ENCODE peak calls at places on chromosomes 2 and 18, in five cellular contexts. R is HepG2, T is IMR-90, C is sigmoid colon, X is thyroid gland. B is an unnamed sample.

GRCh38 chr2:201130524-201131186 is 14.7 kb downstream of the CFLAR start:
- DNase-seq in R (no peak), T (peak; percentile 91), C (no peak), X (no peak), B (no peak)

GRCh38 chr18:69980509-69980908 is 32.8 kb upstream of the CD226 start:
- DNase-seq in R (no peak), T (no peak), C (no peak), X (no peak), B (no peak)

GRCh38 chr2:230714122-230714453 is 1.4 kb downstream of the CAB39 start:
- DNase-seq in R (peak; percentile 72), T (peak; percentile 84), C (no peak), X (no peak), B (peak; percentile 22)

GRCh38 chr2:16250886-16251285 is 310.5 kb downstream of the MYCN start:
- DNase-seq in R (no peak), T (no peak), C (no peak), X (no peak), B (no peak)

GRCh38 chr2:101736233-101736632 is 38.7 kb downstream of the MAP4K4 start:
- DNase-seq in R (no peak), T (no peak), C (no peak), X (no peak), B (no peak)

GRCh38 chr2:68806511-68807109 is 64.6 kb downstream of the BMP10 start:
- DNase-seq in R (no peak), T (peak; percentile 82), C (no peak), X (no peak), B (no peak)

GRCh38 chr2:14884651-14885050 is 252.1 kb downstream of the LRATD1 start:
- DNase-seq in R (no peak), T (no peak), C (no peak), X (no peak), B (no peak)

GRCh38 chr2:235055891-235056516 is 104.2 kb downstream of the SH3BP4 start:
- DNase-seq in R (peak; percentile 78), T (no peak), C (no peak), X (peak; percentile 36), B (peak; percentile 65)

GRCh38 chr2:219724628-219725027 is 97.2 kb downstream of the SLC4A3 start:
- DNase-seq in R (peak; percentile 35), T (peak; percentile 73), C (no peak), X (no peak), B (no peak)

GRCh38 chr18:48889115-48889941 is 61.4 kb downstream of the SMAD7 start:
- DNase-seq in R (no peak), T (no peak), C (peak; percentile 69), X (peak; percentile 53), B (peak; percentile 73)

GRCh38 chr18:74289137-74289536 is 2.6 kb downstream of the CYB5A start:
- DNase-seq in R (no peak), T (peak; percentile 35), C (no peak), X (no peak), B (no peak)

GRCh38 chr18:59996370-59996966 is 96.7 kb downstream of the PMAIP1 start:
- DNase-seq in R (peak; percentile 15), T (peak; percentile 57), C (no peak), X (peak; percentile 56), B (peak; percentile 19)

GRCh38 chr18:35581555-35582309 is at the start of gene GALNT1:
- DNase-seq in R (no peak), T (peak; percentile 4), C (no peak), X (peak; percentile 17), B (peak; percentile 37)

GRCh38 chr2:101152195-101153076 is 1.3 kb upstream of the TBC1D8 start:
- DNase-seq in R (peak; percentile 85), T (peak; percentile 8), C (no peak), X (peak; percentile 44), B (peak; percentile 25)

GRCh38 chr2:46236006-46236875 is 61.0 kb upstream of the EPAS1 start:
- DNase-seq in R (no peak), T (no peak), C (no peak), X (no peak), B (no peak)

GRCh38 chr2:173402405-173402974 is 47.8 kb downstream of the CDCA7 start:
- DNase-seq in R (peak; percentile 78), T (peak; percentile 79), C (peak; percentile 89), X (peak; percentile 83), B (peak; percentile 90)

GRCh38 chr2:79702934-79703333 is 190.1 kb downstream of the CTNNA2 start:
- DNase-seq in R (no peak), T (no peak), C (no peak), X (no peak), B (no peak)

GRCh38 chr18:2442726-2443275 is 128.5 kb downstream of the METTL4 start:
- DNase-seq in R (no peak), T (peak; percentile 8), C (no peak), X (no peak), B (no peak)

GRCh38 chr2:172836386-172837200 is 100.9 kb downstream of the RAPGEF4 start:
- DNase-seq in R (no peak), T (peak; percentile 84), C (no peak), X (no peak), B (no peak)

GRCh38 chr18:55413474-55413873 is 174.5 kb downstream of the TCF4 start:
- DNase-seq in R (no peak), T (peak; percentile 59), C (no peak), X (no peak), B (no peak)

GRCh38 chr2:239917128-239917956 is 107.8 kb downstream of the NDUFA10 start:
- DNase-seq in R (no peak), T (no peak), C (no peak), X (no peak), B (no peak)

GRCh38 chr2:30565860-30566358 is 118.9 kb downstream of the LCLAT1 start:
- DNase-seq in R (no peak), T (peak; percentile 22), C (no peak), X (peak; percentile 9), B (no peak)

GRCh38 chr18:55997156-55997561 is 409.2 kb upstream of the TCF4 start:
- DNase-seq in R (no peak), T (no peak), C (no peak), X (peak; percentile 11), B (no peak)

GRCh38 chr2:6073260-6074141 is 381.3 kb downstream of the SOX11 start:
- DNase-seq in R (no peak), T (peak; percentile 74), C (no peak), X (peak; percentile 54), B (peak; percentile 36)

GRCh38 chr18:46169464-46169941 is 65.3 kb downstream of the HAUS1 start:
- DNase-seq in R (peak; percentile 58), T (peak; percentile 83), C (no peak), X (peak; percentile 15), B (peak; percentile 39)

GRCh38 chr2:110980613-110981062 is 140.1 kb upstream of the BCL2L11 start:
- DNase-seq in R (no peak), T (no peak), C (no peak), X (no peak), B (no peak)

GRCh38 chr18:23302852-23303527 is 150.1 kb upstream of the RIOK3 start:
- DNase-seq in R (no peak), T (peak; percentile 81), C (no peak), X (no peak), B (no peak)

GRCh38 chr2:235416816-235417499 is 76.9 kb upstream of the AGAP1 start:
- DNase-seq in R (peak; percentile 43), T (peak; percentile 12), C (no peak), X (peak; percentile 86), B (peak; percentile 30)

GRCh38 chr2:228866781-228867180 is 404.3 kb downstream of the PID1 start:
- DNase-seq in R (no peak), T (no peak), C (no peak), X (no peak), B (no peak)

GRCh38 chr2:180040146-180040925 is 33.2 kb upstream of the CWC22 start:
- DNase-seq in R (no peak), T (peak; percentile 97), C (no peak), X (no peak), B (no peak)

GRCh38 chr18:23617412-23618009 is 31.2 kb upstream of the NPC1 start:
- DNase-seq in R (no peak), T (no peak), C (no peak), X (no peak), B (no peak)

GRCh38 chr18:13381907-13382682 is 163.5 kb downstream of the LDLRAD4 start:
- DNase-seq in R (no peak), T (peak; percentile 21), C (peak; percentile 88), X (peak; percentile 89), B (peak; percentile 72)

GRCh38 chr18:25827961-25828561 is 262.4 kb downstream of the SS18 start:
- DNase-seq in R (peak; percentile 56), T (peak; percentile 45), C (no peak), X (no peak), B (no peak)

GRCh38 chr18:25648724-25649260 is 296.8 kb upstream of the ZNF521 start:
- DNase-seq in R (no peak), T (peak; percentile 10), C (no peak), X (no peak), B (no peak)

GRCh38 chr2:70668432-70668831 is 99.6 kb downstream of the ADD2 start:
- DNase-seq in R (no peak), T (no peak), C (peak; percentile 5), X (no peak), B (no peak)

GRCh38 chr2:109204412-109204811 is 75.4 kb downstream of the SH3RF3 start:
- DNase-seq in R (no peak), T (no peak), C (no peak), X (no peak), B (no peak)

GRCh38 chr2:11899264-11899818 is 152.9 kb downstream of the LPIN1 start:
- DNase-seq in R (no peak), T (peak; percentile 63), C (no peak), X (no peak), B (no peak)

DNA sequence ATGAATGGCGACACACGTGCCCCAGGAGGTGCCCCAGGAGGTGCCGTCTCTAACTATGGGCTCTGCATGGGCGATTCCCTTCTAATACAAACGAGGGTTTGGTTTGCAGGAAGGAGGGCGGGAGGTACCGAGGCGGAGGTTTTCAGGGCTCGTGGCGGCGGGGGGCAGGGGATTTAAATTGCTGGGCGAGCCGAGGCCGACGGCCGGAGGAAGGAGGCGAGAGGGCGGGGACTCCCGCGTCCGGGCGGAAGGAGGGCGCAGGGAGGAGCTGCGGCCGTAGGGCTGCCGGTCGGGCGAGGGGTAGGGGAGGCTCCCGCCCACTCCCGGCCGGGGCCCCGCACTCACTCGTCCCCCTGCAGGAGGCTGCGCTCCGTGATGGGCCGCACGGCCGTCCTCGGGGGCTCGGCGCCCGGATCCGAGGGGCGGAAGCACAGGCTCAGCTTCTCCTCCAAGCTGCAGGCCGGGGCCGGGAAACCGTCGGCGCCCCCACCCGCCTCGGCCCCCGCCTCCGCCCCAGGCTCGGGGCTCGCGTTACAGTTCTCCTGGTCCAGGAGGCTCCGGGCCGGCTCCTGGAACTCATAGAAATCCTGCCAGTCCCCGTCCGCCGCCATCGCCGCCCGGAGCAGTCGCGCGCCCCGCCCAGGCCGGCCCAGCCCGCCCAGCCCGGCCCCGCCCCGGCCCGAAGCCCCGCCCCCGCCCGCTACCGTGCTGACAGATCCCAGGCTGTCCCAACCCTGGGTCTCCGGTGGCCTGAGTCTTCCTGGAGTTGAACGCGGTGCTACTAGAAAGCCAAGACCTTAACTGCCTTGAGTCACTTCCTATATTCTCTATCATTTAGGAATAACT is at the start of gene FEZ2:
- DNase-seq in R (peak; percentile 80), T (peak; percentile 72), C (peak; percentile 84), X (peak; percentile 80), B (peak; percentile 80)
- TF ChIP-seq POLR2A in R (peak; percentile 42), T (peak; percentile 56), C (no peak), X (no peak), B (peak; percentile 68)

GRCh38 chr2:136225950-136226835 is 108.2 kb upstream of the CXCR4 start:
- DNase-seq in R (no peak), T (no peak), C (no peak), X (no peak), B (no peak)
- TF ChIP-seq POLR2A in R (no peak), T (no peak), C (no peak), X (no peak), B (no peak)

GRCh38 chr2:81481994-81482368 is 1177.4 kb upstream of the LRRTM1 start:
- DNase-seq in R (no peak), T (no peak), C (no peak), X (no peak), B (no peak)
- TF ChIP-seq POLR2A in R (no peak), T (no peak), C (no peak), X (no peak), B (no peak)

GRCh38 chr2:178315083-178315482 is 120.8 kb downstream of the OSBPL6 start:
- DNase-seq in R (no peak), T (no peak), C (no peak), X (no peak), B (no peak)
- TF ChIP-seq POLR2A in R (no peak), T (no peak), C (no peak), X (no peak), B (no peak)